ENCODE peak calls at places on chromosomes 12 and 14, in seven cellular contexts. R, I, G, K, J, Y and S are unnamed samples.

GRCh38 chr12:104710940-104711725 is 247.0 kb downstream of the SLC41A2 start:
- DNase-seq in R (peak; percentile 11), I (no peak), G (no peak), K (no peak), J (no peak), Y (no peak), S (no peak)

GRCh38 chr14:51079085-51079484 is 15.8 kb downstream of the TRIM9 start:
- DNase-seq in R (peak; percentile 61), I (no peak), G (no peak), K (no peak), J (no peak), Y (no peak), S (no peak)

GRCh38 chr14:34733245-34733644 is 18.9 kb upstream of the CFL2 start:
- DNase-seq in R (peak; percentile 65), I (no peak), G (no peak), K (no peak), J (no peak), Y (no peak), S (no peak)

GRCh38 chr12:25825494-25825893 is 133.0 kb upstream of the RASSF8 start:
- DNase-seq in R (no peak), I (no peak), G (no peak), K (no peak), J (no peak), Y (no peak), S (no peak)

GRCh38 chr12:116996058-116996457 is 85.3 kb downstream of the FBXW8 start:
- DNase-seq in R (no peak), I (peak; percentile 82), G (no peak), K (peak; percentile 52), J (no peak), Y (no peak), S (no peak)

GRCh38 chr14:78982551-78982950 is 812.4 kb downstream of the NRXN3 start:
- DNase-seq in R (no peak), I (no peak), G (no peak), K (no peak), J (no peak), Y (no peak), S (no peak)

GRCh38 chr12:64611430-64612286 is 1.4 kb downstream of the RASSF3 start:
- DNase-seq in R (peak; percentile 47), I (peak; percentile 43), G (no peak), K (peak; percentile 53), J (peak; percentile 43), Y (no peak), S (peak; percentile 71)

GRCh38 chr12:998020-998874 is 7.2 kb downstream of the ERC1 start:
- DNase-seq in R (no peak), I (no peak), G (no peak), K (no peak), J (no peak), Y (no peak), S (no peak)

GRCh38 chr12:51200806-51201205 is 17.1 kb downstream of the POU6F1 start:
- DNase-seq in R (no peak), I (no peak), G (no peak), K (no peak), J (no peak), Y (no peak), S (no peak)

GRCh38 chr12:26648066-26648465 is 184.9 kb downstream of the ITPR2 start:
- DNase-seq in R (no peak), I (no peak), G (no peak), K (no peak), J (no peak), Y (no peak), S (no peak)

GRCh38 chr14:22561661-22562579 is 27.1 kb downstream of the DAD1 start:
- DNase-seq in R (no peak), I (no peak), G (no peak), K (no peak), J (peak; percentile 70), Y (no peak), S (peak; percentile 90)

GRCh38 chr14:90506748-90507147 is 109.9 kb downstream of the CALM1 start:
- DNase-seq in R (no peak), I (no peak), G (no peak), K (no peak), J (no peak), Y (no peak), S (no peak)

GRCh38 chr14:22039938-22040780 is 366.5 kb upstream of the OR4E1 start:
- DNase-seq in R (peak; percentile 4), I (no peak), G (no peak), K (no peak), J (no peak), Y (no peak), S (no peak)

GRCh38 chr14:29897181-29897580 is 30.5 kb downstream of the PRKD1 start:
- DNase-seq in R (no peak), I (no peak), G (no peak), K (no peak), J (no peak), Y (no peak), S (no peak)

GRCh38 chr12:86158956-86159355 is 97.2 kb downstream of the MGAT4C start:
- DNase-seq in R (peak; percentile 3), I (no peak), G (no peak), K (no peak), J (no peak), Y (no peak), S (no peak)

GRCh38 chr12:76312314-76312713 is 35.9 kb downstream of the BBS10 start:
- DNase-seq in R (no peak), I (no peak), G (no peak), K (no peak), J (no peak), Y (no peak), S (no peak)

GRCh38 chr14:63659726-63660125 is 18.1 kb upstream of the WDR89 start:
- DNase-seq in R (peak; percentile 64), I (no peak), G (peak; percentile 10), K (no peak), J (no peak), Y (no peak), S (no peak)

GRCh38 chr12:96361074-96361473 is 39.2 kb downstream of the CDK17 start:
- DNase-seq in R (no peak), I (no peak), G (no peak), K (no peak), J (no peak), Y (no peak), S (no peak)

GRCh38 chr14:68008491-68008890 is 188.9 kb downstream of the RAD51B start:
- DNase-seq in R (no peak), I (no peak), G (no peak), K (no peak), J (no peak), Y (no peak), S (no peak)

GRCh38 chr14:99595034-99595433 is 9.0 kb downstream of the CCDC85C start:
- DNase-seq in R (no peak), I (no peak), G (no peak), K (no peak), J (no peak), Y (no peak), S (no peak)

GRCh38 chr12:115938794-115939377 is 338.6 kb downstream of the MED13L start:
- DNase-seq in R (no peak), I (no peak), G (no peak), K (no peak), J (no peak), Y (no peak), S (no peak)

GRCh38 chr12:24979971-24980730 is 31.2 kb upstream of the BCAT1 start:
- DNase-seq in R (no peak), I (no peak), G (no peak), K (no peak), J (no peak), Y (no peak), S (no peak)

DNA sequence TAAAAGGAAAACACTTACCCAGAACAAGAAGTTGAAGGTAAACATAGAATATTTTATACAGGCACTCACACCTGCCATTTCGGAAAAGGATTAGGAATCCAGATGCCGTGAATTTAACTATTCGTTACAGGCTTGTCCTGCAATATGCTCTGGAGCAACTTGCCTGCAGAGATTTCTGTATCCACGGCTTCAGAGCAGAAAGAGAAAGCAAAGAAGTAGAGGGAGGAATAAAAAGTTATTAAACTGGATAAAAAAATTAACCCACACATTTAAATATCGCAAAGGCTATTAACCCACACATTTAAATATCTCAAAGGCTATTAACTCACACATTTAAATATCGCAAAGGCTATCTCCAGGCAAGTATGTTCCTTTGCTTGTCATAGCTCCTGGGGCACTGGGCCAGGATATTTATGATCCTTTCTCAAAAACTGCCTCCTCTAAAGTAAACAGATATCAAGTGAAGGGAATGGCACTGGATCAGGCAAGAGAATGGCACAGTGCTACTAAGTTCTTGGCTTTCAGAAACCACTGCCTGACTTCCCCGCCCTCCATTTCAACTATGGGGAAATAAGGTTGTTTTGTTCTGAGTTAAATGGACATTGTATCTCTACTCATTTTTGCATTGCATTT is at the start of gene TSPAN8:
- DNase-seq in R (no peak), I (no peak), G (no peak), K (no peak), J (no peak), Y (no peak), S (no peak)
- H3K27ac ChIP-seq in R (no peak within 1 kb of the TSS), I (no peak within 1 kb of the TSS), G (peak within 1 kb of the TSS; percentile 68), K (no peak within 1 kb of the TSS), J (no peak within 1 kb of the TSS), Y (no peak within 1 kb of the TSS), S (no peak within 1 kb of the TSS)

DNA sequence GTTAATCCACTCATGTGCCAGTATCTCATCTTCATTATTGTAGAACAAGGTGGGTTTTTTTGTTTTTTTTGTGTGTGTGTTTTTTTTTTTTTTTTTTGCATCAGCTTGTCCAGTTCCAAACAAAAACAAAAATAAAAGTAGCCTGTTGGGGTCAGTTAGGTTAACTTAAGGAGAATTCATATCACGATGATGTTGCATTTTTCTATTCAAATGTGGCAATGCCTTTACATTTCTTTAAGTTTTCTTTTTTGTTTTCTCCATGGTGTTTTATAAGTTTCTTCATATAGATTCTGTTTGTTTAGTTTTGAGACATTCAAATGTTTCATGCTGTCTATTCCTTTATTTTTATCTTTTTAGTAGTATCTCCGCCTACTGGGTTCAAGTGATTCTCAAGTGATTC is 16.2 kb upstream of the CATSPERB start:
- DNase-seq in R (no peak), I (no peak), G (no peak), K (no peak), J (no peak), Y (no peak), S (no peak)
- H3K4me3 ChIP-seq in R (no peak overlapping the region), I (no peak overlapping the region), G (no peak overlapping the region), K (no peak overlapping the region), J (no peak overlapping the region), Y (no peak overlapping the region), S (no peak overlapping the region)

GRCh38 chr12:62282375-62282774 is 22.2 kb downstream of the USP15 start:
- DNase-seq in R (no peak), I (no peak), G (no peak), K (no peak), J (no peak), Y (no peak), S (no peak)
- H3K27ac ChIP-seq in R (no peak overlapping the region), I (no peak overlapping the region), G (no peak overlapping the region), K (no peak overlapping the region), J (no peak overlapping the region), Y (no peak overlapping the region), S (no peak overlapping the region)

DNA sequence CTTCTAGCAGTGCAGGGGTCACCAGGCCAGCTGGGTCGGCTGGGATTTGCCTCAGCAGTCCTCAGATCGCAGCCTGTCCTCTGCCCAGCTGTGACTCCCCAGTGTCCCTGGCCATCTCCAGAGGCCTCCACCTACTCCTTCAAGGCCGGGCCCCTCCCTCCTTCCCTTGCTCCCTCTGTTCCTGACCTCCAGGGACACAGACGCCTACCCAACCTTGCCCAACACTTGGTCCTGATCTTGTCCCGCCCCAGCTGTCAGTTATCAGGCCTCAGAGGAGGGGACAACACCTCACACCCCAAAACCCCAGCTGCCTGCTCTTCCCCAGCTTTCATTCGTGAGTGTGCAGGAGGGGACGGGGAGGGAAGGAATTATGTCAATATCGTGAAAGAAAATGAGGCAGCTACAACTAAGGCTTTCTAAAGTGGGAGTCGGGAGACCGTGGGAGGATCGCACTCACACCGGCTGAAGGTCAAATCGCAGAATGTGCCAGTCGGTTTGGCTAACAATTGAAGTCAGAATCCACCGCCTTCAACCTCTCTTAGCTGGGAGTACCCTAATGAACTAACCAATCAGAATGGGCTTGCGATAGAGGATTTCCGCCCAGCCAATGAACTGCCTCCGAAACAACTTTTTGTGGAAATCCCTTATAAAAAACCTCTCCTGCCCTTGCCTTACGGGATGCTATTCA is 9.4 kb upstream of the PLBD2 start:
- DNase-seq in R (no peak), I (no peak), G (no peak), K (no peak), J (no peak), Y (no peak), S (no peak)
- H3K4me3 ChIP-seq in R (no peak overlapping the region), I (no peak overlapping the region), G (no peak overlapping the region), K (no peak overlapping the region), J (no peak overlapping the region), Y (no peak overlapping the region), S (no peak overlapping the region)